ENCODE peak calls at places on chromosome 20, in five cellular contexts. Y is PC-3, G is keratinocyte, H is brain microvascular endothelial cell, K is ascending aorta. S is an unnamed sample.

GRCh38 chr20:41003143-41003932 is 25.3 kb upstream of the TOP1 start:
- DNase-seq in K (peak), H (peak), Y (peak), G (peak), S (peak)

GRCh38 chr20:39885975-39886649 is 802.9 kb downstream of the MAFB start:
- DNase-seq in Y (peak), K (peak), H (peak), G (peak), S (peak)

GRCh38 chr20:46010491-46011405 is 2.0 kb downstream of the MMP9 start:
- DNase-seq in G (no peak), H (no peak), Y (no peak), K (no peak), S (peak)

GRCh38 chr20:44830995-44831394 is 20.6 kb upstream of the RIMS4 start:
- DNase-seq in G (no peak), K (no peak), Y (no peak), H (no peak), S (no peak)

GRCh38 chr20:55052464-55052863 is 577.1 kb downstream of the DOK5 start:
- DNase-seq in Y (no peak), G (no peak), H (no peak), K (no peak), S (no peak)

GRCh38 chr20:44465001-44465560 is 10.6 kb upstream of the TTPAL start:
- DNase-seq in Y (peak), H (no peak), K (no peak), G (no peak), S (no peak)

GRCh38 chr20:13336308-13337089 is 115.4 kb downstream of the ISM1 start:
- DNase-seq in K (no peak), Y (peak), H (no peak), G (peak), S (peak)

GRCh38 chr20:53387983-53388675 is 205.5 kb downstream of the ZNF217 start:
- DNase-seq in Y (no peak), H (no peak), G (no peak), K (no peak), S (no peak)

GRCh38 chr20:46674253-46675083 is 14.8 kb downstream of the TP53RK start:
- DNase-seq in K (no peak), G (no peak), Y (no peak), H (no peak), S (no peak)

GRCh38 chr20:54624701-54625472 is 149.5 kb downstream of the DOK5 start:
- DNase-seq in Y (no peak), G (no peak), K (no peak), H (no peak), S (no peak)

GRCh38 chr20:36541227-36542018 is at the start of gene MYL9:
- DNase-seq in K (peak), G (no peak), H (peak), Y (peak), S (peak)

GRCh38 chr20:41889125-41889870 is 271.1 kb upstream of the CHD6 start:
- DNase-seq in G (no peak), Y (peak), H (no peak), K (no peak), S (no peak)

GRCh38 chr20:7660165-7660564 is 280.1 kb downstream of the HAO1 start:
- DNase-seq in H (no peak), Y (no peak), K (no peak), G (no peak), S (no peak)

GRCh38 chr20:36496707-36497669 is 44.3 kb upstream of the MYL9 start:
- DNase-seq in Y (no peak), G (no peak), H (no peak), K (no peak), S (no peak)

GRCh38 chr20:47865912-47866311 is 80.6 kb upstream of the SULF2 start:
- DNase-seq in G (no peak), Y (no peak), H (no peak), K (no peak), S (no peak)

GRCh38 chr20:60024801-60025200 is 66.6 kb downstream of the CDH26 start:
- DNase-seq in Y (no peak), K (no peak), H (no peak), G (no peak), S (no peak)

GRCh38 chr20:20821496-20822260 is 109.2 kb upstream of the RALGAPA2 start:
- DNase-seq in Y (no peak), G (no peak), K (no peak), H (no peak), S (no peak)

GRCh38 chr20:36796868-36797267 is 23.3 kb upstream of the DSN1 start:
- DNase-seq in Y (no peak), H (no peak), K (no peak), G (no peak), S (no peak)

GRCh38 chr20:38196592-38196991 is 31.5 kb upstream of the TGM2 start:
- DNase-seq in Y (no peak), H (no peak), G (no peak), K (peak), S (peak)

GRCh38 chr20:22389836-22390542 is 194.4 kb downstream of the FOXA2 start:
- DNase-seq in Y (peak), K (no peak), G (no peak), H (no peak), S (no peak)

GRCh38 chr20:23019403-23019802 is 15.7 kb upstream of the SSTR4 start:
- DNase-seq in Y (no peak), K (no peak), G (no peak), H (no peak), S (no peak)

GRCh38 chr20:23391707-23392310 is 29.5 kb downstream of the NAPB start:
- DNase-seq in G (no peak), K (no peak), H (no peak), Y (no peak), S (no peak)

GRCh38 chr20:10986586-10986985 is 312.8 kb upstream of the JAG1 start:
- DNase-seq in Y (no peak), H (peak), K (no peak), G (no peak), S (peak)

GRCh38 chr20:36472656-36473071 is 68.7 kb upstream of the MYL9 start:
- DNase-seq in K (no peak), H (no peak), G (no peak), Y (peak), S (peak)

GRCh38 chr20:56343861-56344381 is 14.9 kb upstream of the FAM210B start:
- DNase-seq in K (no peak), G (no peak), H (peak), Y (peak), S (no peak)
- H3K4me3 ChIP-seq in K (no peak), G (no peak), H (peak), Y (peak), S (peak)

GRCh38 chr20:62364911-62365736 is 2.0 kb downstream of the LAMA5 start:
- DNase-seq in H (no peak), Y (no peak), K (peak), G (no peak), S (no peak)

GRCh38 chr20:62366370-62367135 is 559 bp downstream of the LAMA5 start:
- DNase-seq in K (no peak), H (no peak), Y (peak), G (no peak), S (no peak)

GRCh38 chr20:62367136-62367482 is at the start of gene LAMA5:
- DNase-seq in H (no peak), G (no peak), Y (peak), K (no peak), S (peak)

GRCh38 chr20:62363920-62364851 is 2.9 kb downstream of the LAMA5 start:
- DNase-seq in G (no peak), Y (no peak), H (peak), K (peak), S (no peak)

GRCh38 chr20:62365814-62366369 is 1.2 kb downstream of the LAMA5 start:
- DNase-seq in G (no peak), H (no peak), K (no peak), Y (peak), S (no peak)
- TF ChIP-seq CTCF in G (no peak), H (no peak), K (no peak), Y (no peak), S (no peak)

GRCh38 chr20:58161192-58161591 is 67.3 kb downstream of the ANKRD60 start:
- DNase-seq in Y (no peak), H (no peak), K (no peak), G (no peak), S (peak)

GRCh38 chr20:58155148-58155925 is 73.1 kb downstream of the ANKRD60 start:
- DNase-seq in H (no peak), Y (no peak), K (no peak), G (no peak), S (no peak)

GRCh38 chr20:58162976-58163375 is 65.5 kb downstream of the ANKRD60 start:
- DNase-seq in K (no peak), G (no peak), H (no peak), Y (no peak), S (peak)

GRCh38 chr20:58160451-58161051 is 67.9 kb downstream of the ANKRD60 start:
- DNase-seq in Y (peak), K (no peak), G (no peak), H (peak), S (peak)
- H3K4me3 ChIP-seq in Y (no peak), K (no peak), G (no peak), H (no peak), S (no peak)

GRCh38 chr20:61909821-61910220 is 155.9 kb downstream of the TAF4 start:
- DNase-seq in H (no peak), Y (no peak), G (no peak), K (no peak), S (no peak)

GRCh38 chr20:61905781-61906523 is 159.7 kb downstream of the TAF4 start:
- DNase-seq in H (no peak), K (no peak), Y (no peak), G (no peak), S (no peak)

GRCh38 chr20:61909028-61909427 is 156.7 kb downstream of the TAF4 start:
- DNase-seq in H (no peak), G (no peak), Y (no peak), K (no peak), S (no peak)

GRCh38 chr20:61908057-61909026 is 157.3 kb downstream of the TAF4 start:
- DNase-seq in Y (no peak), H (no peak), K (no peak), G (no peak), S (no peak)

GRCh38 chr20:61907081-61907891 is 158.4 kb downstream of the TAF4 start:
- DNase-seq in G (no peak), H (no peak), Y (no peak), K (no peak), S (no peak)
- TF ChIP-seq CTCF in G (no peak), H (no peak), Y (no peak), K (no peak), S (no peak)

GRCh38 chr20:24663496-24663895 is 194.1 kb downstream of the SYNDIG1 start:
- DNase-seq in Y (no peak), H (no peak), K (no peak), G (no peak), S (no peak)

GRCh38 chr20:24662286-24662685 is 192.9 kb downstream of the SYNDIG1 start:
- DNase-seq in H (no peak), Y (no peak), K (no peak), G (no peak), S (no peak)

GRCh38 chr20:24661255-24661654 is 191.8 kb downstream of the SYNDIG1 start:
- DNase-seq in G (no peak), K (no peak), Y (no peak), H (no peak), S (no peak)

GRCh38 chr20:24664266-24664986 is 195.0 kb downstream of the SYNDIG1 start:
- DNase-seq in H (no peak), K (peak), Y (peak), G (no peak), S (no peak)

GRCh38 chr20:24662756-24663399 is 193.4 kb downstream of the SYNDIG1 start:
- DNase-seq in G (no peak), H (no peak), Y (no peak), K (no peak), S (peak)
- H3K4me3 ChIP-seq in G (no peak), H (no peak), Y (no peak), K (no peak), S (no peak)

GRCh38 chr20:577167-577791 is 32.8 kb downstream of the TCF15 start:
- DNase-seq in Y (peak), H (no peak), G (no peak), K (no peak), S (peak)
- TF ChIP-seq CTCF in Y (peak), H (peak), G (no peak), K (no peak), S (peak)

DNA sequence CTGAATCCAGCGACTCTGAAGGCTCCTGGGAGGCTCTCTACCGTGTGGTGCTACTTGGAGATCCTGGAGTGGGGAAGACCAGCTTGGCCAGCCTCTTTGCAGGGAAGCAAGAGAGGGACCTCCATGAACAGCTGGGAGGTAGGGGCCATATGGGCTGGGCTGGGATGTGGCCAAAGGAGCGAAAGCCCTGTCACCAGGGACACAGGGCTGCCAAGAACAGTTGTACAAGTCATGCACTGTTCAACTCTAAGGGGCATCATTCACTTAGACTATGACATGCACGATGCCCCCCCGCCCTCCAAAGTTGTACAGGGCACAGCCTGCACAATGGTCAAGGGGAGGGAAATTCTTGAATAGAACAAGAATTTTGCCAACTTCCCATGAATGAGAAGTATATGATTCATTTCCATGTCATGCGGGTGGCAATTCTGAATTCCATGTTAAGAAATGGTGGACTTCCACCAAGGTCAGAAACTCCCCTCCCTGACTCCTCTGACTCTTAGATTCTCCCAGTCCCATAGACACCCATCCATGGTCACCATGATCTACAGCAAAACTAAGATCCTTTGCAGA is 1.6 kb downstream of the REM1 start:
- DNase-seq in G (no peak), Y (no peak), H (no peak), K (no peak), S (peak)
- H3K4me3 ChIP-seq in G (no peak), Y (no peak), H (no peak), K (no peak), S (no peak)

DNA sequence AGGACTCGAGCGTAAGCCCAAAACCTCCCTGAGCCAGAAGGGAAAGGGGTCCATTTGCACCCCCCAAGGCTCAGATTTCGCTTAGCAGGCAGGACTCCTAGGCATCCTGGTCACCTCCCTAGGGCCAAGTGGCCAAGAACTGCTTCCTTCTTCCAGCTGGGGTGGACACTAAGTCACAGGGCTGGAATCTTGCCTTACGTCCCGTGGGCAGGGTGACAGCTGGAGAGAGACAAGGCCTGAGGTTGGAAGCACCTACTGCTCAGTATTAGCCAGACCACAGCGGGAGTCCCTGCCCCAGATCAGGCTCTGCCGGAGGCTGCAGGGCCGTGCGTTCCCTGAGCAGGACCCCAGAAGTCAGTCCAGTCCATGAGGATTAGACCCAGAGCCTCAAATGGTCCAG is 19.7 kb downstream of the LAMA5 start:
- DNase-seq in K (no peak), H (no peak), G (no peak), Y (no peak), S (no peak)
- TF ChIP-seq CTCF in K (no peak), H (no peak), G (no peak), Y (no peak), S (no peak)

DNA sequence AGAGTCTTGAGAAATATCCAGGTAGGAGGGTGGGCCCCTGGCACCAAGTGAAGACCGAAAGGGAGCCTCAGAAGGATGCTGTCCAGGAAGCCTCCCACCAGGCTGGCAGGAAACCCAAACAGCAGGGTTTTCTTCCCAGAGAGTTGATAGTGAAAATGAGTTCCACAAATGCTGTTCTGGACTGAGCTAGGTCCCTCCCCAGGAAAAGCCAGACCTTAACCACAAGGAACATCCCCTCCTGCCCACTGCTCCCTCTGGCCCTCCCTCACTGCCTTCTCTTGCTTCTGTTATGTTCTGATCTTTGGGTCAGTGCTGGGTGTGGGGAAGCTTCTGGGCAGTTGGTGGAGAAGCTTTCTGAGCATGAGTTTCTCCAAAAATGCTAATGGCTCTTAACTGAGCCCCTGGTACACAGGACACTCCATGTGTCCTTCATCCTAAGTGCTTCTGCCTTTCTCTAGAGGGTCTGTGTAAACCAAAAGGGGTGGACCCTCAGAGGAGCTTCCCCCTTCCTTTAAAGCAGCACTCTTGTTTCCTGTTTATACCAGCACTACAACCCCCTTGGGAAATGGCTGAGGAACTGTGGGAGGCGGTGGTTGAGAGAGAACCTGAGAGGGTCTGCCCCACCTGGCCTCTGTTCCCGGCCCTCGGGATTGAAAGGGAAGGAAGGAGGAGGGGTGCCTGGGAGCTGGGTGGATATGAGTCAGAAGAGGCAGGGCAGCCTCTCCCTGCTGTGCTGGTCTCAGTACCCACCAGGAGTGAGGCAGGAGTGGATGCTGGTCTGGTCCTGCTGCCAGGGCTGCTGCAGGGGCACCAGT is 42.0 kb downstream of the CDS2 start:
- DNase-seq in Y (peak), G (no peak), H (no peak), K (peak), S (peak)
- H3K4me3 ChIP-seq in Y (no peak), G (no peak), H (no peak), K (no peak), S (no peak)

GRCh38 chr20:2088904-2089303 is 12.7 kb upstream of the STK35 start:
- DNase-seq in G (no peak), K (no peak), Y (no peak), H (no peak), S (no peak)

GRCh38 chr20:2086980-2087377 is 14.6 kb upstream of the STK35 start:
- DNase-seq in Y (no peak), K (no peak), G (no peak), H (no peak), S (no peak)

GRCh38 chr20:2084703-2085102 is 16.9 kb upstream of the STK35 start:
- DNase-seq in Y (no peak), G (no peak), K (no peak), H (no peak), S (peak)

GRCh38 chr20:2089447-2089846 is 12.2 kb upstream of the STK35 start:
- DNase-seq in K (no peak), Y (no peak), G (no peak), H (no peak), S (no peak)

DNA sequence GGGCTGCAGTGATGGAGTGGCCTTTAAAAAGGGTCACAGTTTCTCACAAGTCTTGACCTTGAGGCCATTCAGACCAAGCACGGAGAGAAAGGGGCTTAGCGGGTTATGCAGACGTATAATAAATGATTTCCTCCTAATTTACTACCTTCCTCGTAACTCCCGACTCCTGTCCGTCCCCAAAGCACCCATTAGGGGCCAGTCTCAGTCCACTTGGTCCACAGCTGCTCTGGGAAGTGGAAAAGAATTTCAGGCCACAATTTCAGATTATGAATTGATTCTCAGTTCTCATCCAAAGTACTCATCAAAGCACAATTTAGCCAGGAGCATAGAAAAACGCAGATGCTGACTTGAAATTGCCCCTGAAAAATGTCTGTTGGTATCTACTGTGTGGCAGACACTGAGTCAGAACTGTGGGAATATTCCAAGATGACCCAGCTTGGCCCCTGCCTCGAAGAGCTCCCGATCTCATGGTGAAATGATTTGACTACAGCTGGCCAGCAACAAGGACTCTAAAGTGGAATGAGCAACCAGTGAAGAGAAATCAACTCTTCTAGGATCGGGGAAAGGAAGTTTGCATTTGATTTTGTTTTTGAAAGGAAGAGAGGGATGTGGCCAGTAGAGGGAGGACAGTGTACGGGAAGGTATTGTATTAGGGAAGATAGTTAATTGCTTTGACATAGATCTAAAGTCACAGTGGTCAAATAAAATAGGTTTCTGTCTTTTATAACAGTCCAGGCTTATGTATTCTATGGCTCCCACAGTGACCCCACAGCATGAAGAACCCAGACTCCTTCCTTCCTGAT is 15.2 kb upstream of the STK35 start:
- DNase-seq in K (no peak), H (no peak), G (no peak), Y (no peak), S (peak)
- TF ChIP-seq CTCF in K (no peak), H (peak), G (no peak), Y (peak), S (peak)